ENCODE peak calls at places on chromosomes 11 and 22, in seven cellular contexts. W, L, P, V, Y, F and A are unnamed samples.

GRCh38 chr11:22449441-22449840 is 111.3 kb downstream of the SLC17A6 start:
- DNase-seq in W (no peak), L (no peak), P (no peak), V (no peak), Y (no peak), F (no peak), A (no peak)

GRCh38 chr11:63765688-63766241 is 2.8 kb downstream of the ZFTA start:
- DNase-seq in W (no peak), L (no peak), P (no peak), V (no peak), Y (no peak), F (no peak), A (no peak)

GRCh38 chr22:47151490-47151889 is 389.0 kb downstream of the TBC1D22A start:
- DNase-seq in W (no peak), L (no peak), P (no peak), V (no peak), Y (no peak), F (no peak), A (no peak)

GRCh38 chr22:20025401-20026203 is 4.7 kb downstream of the TANGO2 start:
- DNase-seq in W (no peak), L (no peak), P (no peak), V (no peak), Y (peak; percentile 56), F (no peak), A (peak; percentile 43)

GRCh38 chr11:47278058-47278457 is 8.1 kb downstream of the MADD start:
- DNase-seq in W (no peak), L (no peak), P (no peak), V (no peak), Y (no peak), F (no peak), A (no peak)

GRCh38 chr22:31272522-31273446 is 19.5 kb downstream of the PIK3IP1 start:
- DNase-seq in W (peak; percentile 50), L (peak; percentile 22), P (peak; percentile 43), V (no peak), Y (no peak), F (no peak), A (no peak)

GRCh38 chr22:49867303-49868250 is 13.9 kb downstream of the ZBED4 start:
- DNase-seq in W (no peak), L (no peak), P (no peak), V (no peak), Y (peak; percentile 40), F (no peak), A (no peak)

GRCh38 chr11:1276061-1276790 is 33.2 kb downstream of the TOLLIP start:
- DNase-seq in W (no peak), L (no peak), P (no peak), V (no peak), Y (peak; percentile 66), F (no peak), A (no peak)

GRCh38 chr22:17785185-17786184 is 11.2 kb upstream of the BID start:
- DNase-seq in W (peak; percentile 64), L (no peak), P (peak; percentile 85), V (no peak), Y (peak; percentile 91), F (no peak), A (no peak)

GRCh38 chr11:35177370-35177769 is 38.4 kb downstream of the CD44 start:
- DNase-seq in W (no peak), L (no peak), P (no peak), V (no peak), Y (no peak), F (no peak), A (no peak)

GRCh38 chr11:19992162-19992561 is 168.1 kb downstream of the DBX1 start:
- DNase-seq in W (no peak), L (no peak), P (no peak), V (no peak), Y (no peak), F (no peak), A (no peak)

GRCh38 chr11:105489431-105489830 is 120.4 kb upstream of the GRIA4 start:
- DNase-seq in W (no peak), L (no peak), P (no peak), V (no peak), Y (no peak), F (no peak), A (no peak)

GRCh38 chr11:112962854-112963367 is 1.7 kb downstream of the NCAM1 start:
- DNase-seq in W (peak; percentile 44), L (no peak), P (peak; percentile 51), V (no peak), Y (peak; percentile 78), F (no peak), A (no peak)

GRCh38 chr11:118870396-118871343 is 13.0 kb upstream of the CXCR5 start:
- DNase-seq in W (no peak), L (no peak), P (peak; percentile 66), V (no peak), Y (peak; percentile 83), F (no peak), A (no peak)

GRCh38 chr22:42933783-42934144 is 76.7 kb upstream of the ARFGAP3 start:
- DNase-seq in W (no peak), L (peak; percentile 86), P (no peak), V (peak; percentile 74), Y (no peak), F (peak; percentile 80), A (no peak)

GRCh38 chr22:49657275-49657973 is 170.2 kb downstream of the BRD1 start:
- DNase-seq in W (peak; percentile 48), L (no peak), P (peak; percentile 42), V (no peak), Y (peak; percentile 93), F (no peak), A (peak; percentile 46)

GRCh38 chr11:132228756-132229325 is 858.4 kb downstream of the NTM start:
- DNase-seq in W (no peak), L (no peak), P (no peak), V (no peak), Y (no peak), F (no peak), A (no peak)

GRCh38 chr11:60818057-60818456 is 23.9 kb upstream of the CCDC86 start:
- DNase-seq in W (no peak), L (no peak), P (no peak), V (no peak), Y (no peak), F (no peak), A (no peak)

GRCh38 chr11:115611343-115611742 is 107.1 kb upstream of the CADM1 start:
- DNase-seq in W (no peak), L (no peak), P (no peak), V (no peak), Y (no peak), F (no peak), A (no peak)

GRCh38 chr22:27635852-27636251 is 165.7 kb downstream of the MN1 start:
- DNase-seq in W (no peak), L (no peak), P (no peak), V (no peak), Y (no peak), F (no peak), A (no peak)

GRCh38 chr11:8794677-8795103 is 112.1 kb downstream of the RPL27A start:
- DNase-seq in W (no peak), L (no peak), P (no peak), V (no peak), Y (no peak), F (no peak), A (no peak)

GRCh38 chr11:115739121-115739520 is 234.9 kb upstream of the CADM1 start:
- DNase-seq in W (no peak), L (no peak), P (no peak), V (no peak), Y (no peak), F (no peak), A (no peak)

GRCh38 chr22:40310771-40311120 is 35.6 kb upstream of the ADSL start:
- DNase-seq in W (no peak), L (no peak), P (no peak), V (no peak), Y (no peak), F (no peak), A (no peak)

DNA sequence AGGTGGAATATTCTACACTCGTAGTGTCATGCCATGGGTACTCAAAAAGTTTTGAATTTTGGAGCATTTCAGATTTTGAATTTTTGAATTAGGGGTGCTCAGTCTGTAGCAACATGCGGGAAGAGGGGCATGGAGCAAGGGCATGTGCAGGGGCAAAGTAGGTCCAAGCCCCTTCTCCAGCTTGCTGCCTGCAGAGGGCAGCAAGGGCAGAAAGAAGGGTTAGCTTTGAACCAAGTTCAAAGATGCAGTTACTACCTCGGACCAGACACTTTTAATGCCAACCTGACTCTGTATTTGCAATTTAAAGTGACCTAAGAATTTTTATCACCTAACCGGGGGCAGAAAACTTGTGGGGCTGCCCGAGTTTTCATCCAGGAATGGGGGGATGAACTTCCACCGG is 68.2 kb downstream of the CD82 start:
- DNase-seq in W (no peak), L (no peak), P (no peak), V (no peak), Y (peak; percentile 4), F (no peak), A (no peak)
- TF ChIP-seq CTCF in W (no peak), L (peak; percentile 29), P (no peak), V (no peak), Y (no peak), F (peak; percentile 31), A (peak; percentile 24)

GRCh38 chr22:37696657-37697539 is at the start of gene TRIOBP:
- DNase-seq in W (peak; percentile 96), L (peak; percentile 79), P (peak; percentile 89), V (peak; percentile 87), Y (peak; percentile 95), F (peak; percentile 66), A (peak; percentile 97)
- TF ChIP-seq CTCF in W (no peak), L (peak; percentile 50), P (peak; percentile 37), V (peak; percentile 75), Y (peak; percentile 54), F (peak; percentile 60), A (peak; percentile 70)

GRCh38 chr11:124113890-124114289 is 1.4 kb upstream of the VWA5A start:
- DNase-seq in W (no peak), L (no peak), P (no peak), V (no peak), Y (no peak), F (no peak), A (no peak)

GRCh38 chr11:124109377-124109776 is 5.9 kb upstream of the VWA5A start:
- DNase-seq in W (no peak), L (no peak), P (no peak), V (no peak), Y (no peak), F (no peak), A (no peak)

DNA sequence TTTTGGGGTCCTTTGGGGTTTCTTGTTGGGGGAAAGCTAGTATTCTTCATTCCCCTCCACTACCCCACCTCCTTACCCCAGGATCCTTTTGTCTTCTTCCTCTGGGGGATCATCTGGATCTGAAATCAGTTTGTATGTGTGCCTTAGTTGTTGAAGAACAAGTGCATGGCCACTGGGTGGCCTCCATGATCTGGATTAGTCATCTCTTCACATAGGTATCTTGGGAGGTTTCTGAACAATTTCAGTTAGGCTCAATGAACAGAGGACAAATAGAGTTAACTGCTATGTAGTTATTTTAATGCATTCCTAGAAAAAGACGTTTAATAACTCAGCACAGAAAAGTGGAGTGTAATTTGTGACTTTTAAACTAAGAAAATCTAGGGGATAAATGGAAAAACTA is 7.1 kb upstream of the VWA5A start:
- DNase-seq in W (peak; percentile 32), L (no peak), P (no peak), V (no peak), Y (no peak), F (no peak), A (no peak)
- TF ChIP-seq CTCF in W (no peak), L (peak; percentile 42), P (no peak), V (no peak), Y (no peak), F (peak; percentile 19), A (peak; percentile 33)

GRCh38 chr11:109677876-109678275 is 255.9 kb downstream of the C11orf87 start:
- DNase-seq in W (no peak), L (no peak), P (no peak), V (no peak), Y (no peak), F (no peak), A (no peak)

GRCh38 chr11:109680127-109680526 is 258.1 kb downstream of the C11orf87 start:
- DNase-seq in W (no peak), L (no peak), P (no peak), V (peak; percentile 50), Y (no peak), F (no peak), A (no peak)

GRCh38 chr11:109677240-109677639 is 255.2 kb downstream of the C11orf87 start:
- DNase-seq in W (no peak), L (no peak), P (no peak), V (no peak), Y (no peak), F (no peak), A (no peak)
- TF ChIP-seq CTCF in W (no peak), L (no peak), P (no peak), V (no peak), Y (no peak), F (no peak), A (no peak)